ENCODE peak calls at places on chromosomes 3 and 15, in eight cellular contexts. R is stomach, M is fibroblast of lung, D is colonic mucosa, Y is neural crest cell, G is GM20000, S is lower lobe of right lung, E is cardiac muscle cell. K is an unnamed sample.

GRCh38 chr3:134082582-134082981 is 52.9 kb upstream of the SLCO2A1 start:
- DNase-seq in G (no peak), Y (no peak), R (no peak), D (no peak), M (no peak), S (no peak), E (no peak), K (no peak)

GRCh38 chr3:102741105-102741504 is 306.3 kb downstream of the ZPLD1 start:
- DNase-seq in R (no peak), D (no peak), E (no peak), S (no peak), M (no peak), Y (no peak), G (no peak), K (no peak)

GRCh38 chr15:40255033-40255432 is 16.2 kb downstream of the PAK6 start:
- DNase-seq in D (no peak), E (no peak), S (no peak), M (no peak), Y (no peak), R (no peak), G (no peak), K (no peak)

GRCh38 chr3:108076564-108076963 is 14.3 kb downstream of the CD47 start:
- DNase-seq in S (no peak), M (no peak), Y (no peak), G (no peak), E (no peak), R (no peak), D (no peak), K (no peak)

GRCh38 chr3:30855390-30855789 is 39.1 kb downstream of the GADL1 start:
- DNase-seq in S (no peak), G (no peak), M (peak), R (no peak), E (no peak), Y (no peak), D (no peak), K (no peak)

GRCh38 chr15:65286069-65286703 is 497 bp downstream of the PARP16 start:
- DNase-seq in G (no peak), D (peak), R (peak), S (peak), M (peak), Y (no peak), E (peak), K (peak)

GRCh38 chr3:43728947-43729346 is 38.2 kb downstream of the ABHD5 start:
- DNase-seq in S (no peak), M (no peak), E (no peak), G (no peak), R (no peak), Y (no peak), D (no peak), K (no peak)

GRCh38 chr3:41508063-41508696 is 308.9 kb downstream of the CTNNB1 start:
- DNase-seq in R (no peak), Y (no peak), M (no peak), S (no peak), G (no peak), E (no peak), D (no peak), K (no peak)

GRCh38 chr15:55133972-55134371 is 62.8 kb downstream of the RSL24D1 start:
- DNase-seq in G (no peak), M (no peak), S (no peak), D (no peak), E (no peak), R (no peak), Y (no peak), K (no peak)

GRCh38 chr3:146640955-146641867 is 36.1 kb upstream of the PLSCR5 start:
- DNase-seq in D (no peak), S (no peak), E (peak), M (peak), Y (no peak), G (peak), R (no peak), K (peak)

GRCh38 chr15:97084650-97085049 is 754.1 kb downstream of the NR2F2 start:
- DNase-seq in E (peak), G (no peak), S (no peak), Y (no peak), D (no peak), M (peak), R (no peak), K (no peak)

GRCh38 chr3:107013606-107014005 is 363.6 kb upstream of the CCDC54 start:
- DNase-seq in Y (no peak), S (no peak), G (no peak), M (peak), E (no peak), R (no peak), D (no peak), K (no peak)

GRCh38 chr3:130961458-130961857 is 65.2 kb downstream of the ASTE1 start:
- DNase-seq in G (no peak), Y (no peak), E (no peak), R (no peak), S (no peak), M (no peak), D (no peak), K (no peak)

GRCh38 chr15:45402955-45403892 is 24.9 kb upstream of the GATM start:
- DNase-seq in D (peak), R (peak), E (peak), M (peak), G (peak), S (peak), Y (peak), K (peak)

GRCh38 chr15:70582143-70582945 is 181.0 kb downstream of the UACA start:
- DNase-seq in M (peak), E (peak), G (no peak), R (no peak), D (no peak), S (no peak), Y (no peak), K (no peak)

GRCh38 chr3:109943181-109943580 is 605.8 kb upstream of the DPPA4 start:
- DNase-seq in E (no peak), R (no peak), Y (no peak), S (no peak), M (peak), G (no peak), D (no peak), K (no peak)

GRCh38 chr3:99954914-99955644 is 137.4 kb downstream of the CMSS1 start:
- DNase-seq in M (no peak), G (no peak), Y (no peak), E (no peak), R (no peak), D (no peak), S (no peak), K (no peak)

GRCh38 chr3:143334231-143334630 is 214.7 kb downstream of the CHST2 start:
- DNase-seq in Y (no peak), R (no peak), S (no peak), E (no peak), G (no peak), M (no peak), D (no peak), K (no peak)

GRCh38 chr3:103909395-103909794 is 1457.3 kb upstream of the ALCAM start:
- DNase-seq in M (no peak), E (no peak), D (no peak), S (no peak), R (no peak), G (no peak), Y (no peak), K (no peak)

GRCh38 chr3:115692887-115693524 is 69.7 kb downstream of the GAP43 start:
- DNase-seq in S (peak), G (peak), R (peak), E (peak), M (peak), Y (peak), D (peak), K (peak)

GRCh38 chr3:68973635-68974034 is 39.8 kb downstream of the EOGT start:
- DNase-seq in S (no peak), E (peak), Y (no peak), R (no peak), D (no peak), M (peak), G (no peak), K (no peak)

GRCh38 chr15:80518522-80518921 is 114.3 kb downstream of the ARNT2 start:
- DNase-seq in R (no peak), E (peak), S (no peak), G (no peak), D (no peak), M (no peak), Y (no peak), K (no peak)

GRCh38 chr3:152235709-152236298 is 32.9 kb upstream of the MBNL1 start:
- DNase-seq in G (no peak), S (no peak), D (no peak), Y (no peak), E (peak), R (no peak), M (no peak), K (no peak)

GRCh38 chr3:99645277-99646106 is 7.1 kb downstream of the COL8A1 start:
- DNase-seq in D (peak), S (no peak), M (peak), Y (no peak), G (peak), E (peak), R (no peak), K (no peak)

GRCh38 chr3:12420393-12420792 is 63.9 kb upstream of the TSEN2 start:
- DNase-seq in S (no peak), R (no peak), D (no peak), M (no peak), G (no peak), E (no peak), Y (no peak), K (no peak)

GRCh38 chr3:28912120-28912885 is 368.6 kb upstream of the RBMS3 start:
- DNase-seq in R (no peak), Y (no peak), S (no peak), G (no peak), D (no peak), M (peak), E (peak), K (no peak)

GRCh38 chr3:28917895-28918294 is 363.0 kb upstream of the RBMS3 start:
- DNase-seq in Y (no peak), M (no peak), R (no peak), S (no peak), G (no peak), E (no peak), D (no peak), K (no peak)

GRCh38 chr3:28916713-28917499 is 364.0 kb upstream of the RBMS3 start:
- DNase-seq in D (peak), R (peak), S (peak), E (peak), Y (peak), G (peak), M (peak), K (peak)

GRCh38 chr3:28915711-28916481 is 365.0 kb upstream of the RBMS3 start:
- DNase-seq in G (no peak), R (peak), S (peak), E (peak), D (peak), Y (no peak), M (peak), K (no peak)
- TF ChIP-seq CTCF in G (no peak), R (no peak), S (no peak), E (no peak), D (no peak), Y (peak), M (peak), K (no peak)

DNA sequence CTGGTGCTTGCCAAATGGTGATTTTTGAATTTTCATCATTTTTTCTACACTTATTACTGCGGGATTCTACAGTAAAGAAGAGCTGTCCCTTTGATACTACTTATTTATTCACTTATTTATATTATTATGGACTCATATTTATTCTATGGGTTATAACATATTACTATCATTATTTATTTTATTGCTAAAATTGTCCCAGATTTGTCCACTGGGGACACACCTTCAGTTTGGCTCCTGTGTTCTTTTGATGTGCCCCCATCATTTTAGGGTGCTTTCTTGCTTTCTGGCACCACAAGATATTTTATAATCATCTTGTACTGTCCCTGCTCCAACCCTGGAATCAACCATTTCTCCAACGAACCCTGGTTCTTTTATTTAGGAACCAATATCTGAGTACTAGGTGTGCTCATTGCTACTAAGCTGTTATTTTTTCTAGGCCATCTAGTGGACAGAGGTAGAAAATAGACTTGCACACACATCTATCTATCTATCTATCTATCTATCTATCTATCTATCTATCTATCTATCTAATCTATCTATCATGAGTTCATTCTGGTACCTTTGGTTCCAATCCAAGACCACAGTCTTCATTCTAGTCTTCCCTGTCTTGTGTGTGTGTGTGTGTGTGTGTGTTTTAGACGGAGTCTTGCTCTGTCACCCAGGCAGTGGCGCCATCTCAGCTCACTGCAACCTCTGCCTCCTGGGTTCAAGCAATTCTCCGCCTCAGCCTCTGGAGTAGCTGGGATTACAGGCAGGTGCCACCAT is 16.0 kb downstream of the SLC22A14 start:
- DNase-seq in D (no peak), Y (no peak), G (no peak), E (peak), R (no peak), M (peak), S (no peak), K (peak)
- TF ChIP-seq CTCF in D (peak), Y (peak), G (peak), E (peak), R (peak), M (peak), S (peak), K (peak)

GRCh38 chr3:164677317-164677716 is 401.0 kb downstream of the SI start:
- DNase-seq in S (no peak), E (no peak), D (no peak), G (no peak), M (no peak), Y (no peak), R (no peak), K (no peak)

GRCh38 chr3:164679245-164679644 is 399.1 kb downstream of the SI start:
- DNase-seq in E (no peak), D (no peak), S (no peak), Y (no peak), M (no peak), G (no peak), R (no peak), K (no peak)

GRCh38 chr3:164673738-164674137 is 404.6 kb downstream of the SI start:
- DNase-seq in M (no peak), E (no peak), G (no peak), D (no peak), R (no peak), Y (no peak), S (no peak), K (no peak)
- TF ChIP-seq CTCF in M (no peak), E (no peak), G (no peak), D (no peak), R (no peak), Y (peak), S (no peak), K (no peak)

DNA sequence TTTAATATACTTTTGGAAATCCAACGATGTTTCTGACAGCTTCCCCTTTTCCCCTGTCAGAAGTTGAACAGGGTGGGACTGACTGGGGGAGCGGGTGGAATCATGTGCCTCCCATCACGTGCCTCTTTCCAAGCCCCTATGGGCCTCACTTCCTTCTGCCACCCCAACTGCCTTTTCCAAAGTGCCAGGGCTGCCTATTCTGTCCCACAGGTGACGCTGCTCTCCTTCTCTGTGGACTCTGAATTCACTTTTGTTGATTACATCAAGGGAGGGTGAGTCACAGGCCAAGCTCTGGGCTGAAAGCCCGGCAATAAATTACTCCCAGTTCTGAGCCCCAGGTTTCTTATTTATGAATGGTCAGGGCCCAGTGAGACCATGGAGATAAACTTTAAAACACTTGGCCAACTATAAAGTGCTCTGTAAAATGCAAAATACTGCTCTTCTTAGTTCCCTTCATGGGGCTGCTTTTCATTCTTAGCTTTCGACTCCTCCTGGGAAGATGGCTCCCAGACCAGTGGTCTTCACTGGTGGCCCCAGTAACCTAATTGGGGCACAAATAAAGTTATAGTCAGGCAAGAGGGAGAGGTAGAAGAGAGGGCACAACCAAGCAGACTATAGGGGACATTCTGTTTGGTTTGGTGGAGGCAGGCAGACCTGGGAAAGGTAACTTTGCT is 12.3 kb downstream of the CPNE9 start:
- DNase-seq in Y (no peak), E (peak), S (peak), M (peak), G (no peak), R (peak), D (peak), K (no peak)
- TF ChIP-seq CTCF in Y (peak), E (peak), S (peak), M (peak), G (no peak), R (peak), D (peak), K (peak)

DNA sequence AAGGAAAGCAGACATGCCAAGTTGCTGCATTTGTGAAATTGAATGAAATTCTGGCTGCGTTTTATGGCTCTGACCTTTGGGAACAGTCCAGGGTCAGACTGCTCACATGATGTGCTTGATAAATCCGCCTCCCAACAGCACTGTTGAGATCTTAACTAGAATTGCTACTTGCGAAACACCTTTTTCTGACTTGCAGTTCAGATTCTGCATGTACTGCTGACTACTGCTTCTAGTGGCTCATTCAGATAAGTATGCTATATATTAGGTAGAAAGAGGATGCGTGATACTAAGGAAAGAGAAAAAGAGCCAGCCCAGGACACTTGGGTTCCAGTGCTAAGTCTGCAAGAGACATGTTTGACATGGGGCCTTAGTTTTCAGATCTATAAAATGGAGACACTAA is 129.4 kb downstream of the LPP start:
- DNase-seq in D (peak), R (no peak), Y (no peak), S (no peak), E (peak), M (peak), G (no peak), K (no peak)
- TF ChIP-seq CTCF in D (no peak), R (peak), Y (no peak), S (no peak), E (peak), M (peak), G (no peak), K (no peak)

GRCh38 chr15:41695750-41696436 is 35.7 kb downstream of the MGA start:
- DNase-seq in M (peak), E (peak), D (no peak), R (no peak), Y (no peak), S (no peak), G (peak), K (peak)
- TF ChIP-seq CTCF in M (peak), E (peak), D (no peak), R (no peak), Y (peak), S (peak), G (peak), K (peak)

GRCh38 chr15:43440721-43441281 is 52.2 kb downstream of the TP53BP1 start:
- DNase-seq in E (peak), D (peak), R (no peak), Y (no peak), M (peak), G (peak), S (no peak), K (peak)
- TF ChIP-seq CTCF in E (peak), D (peak), R (no peak), Y (peak), M (peak), G (no peak), S (peak), K (no peak)

DNA sequence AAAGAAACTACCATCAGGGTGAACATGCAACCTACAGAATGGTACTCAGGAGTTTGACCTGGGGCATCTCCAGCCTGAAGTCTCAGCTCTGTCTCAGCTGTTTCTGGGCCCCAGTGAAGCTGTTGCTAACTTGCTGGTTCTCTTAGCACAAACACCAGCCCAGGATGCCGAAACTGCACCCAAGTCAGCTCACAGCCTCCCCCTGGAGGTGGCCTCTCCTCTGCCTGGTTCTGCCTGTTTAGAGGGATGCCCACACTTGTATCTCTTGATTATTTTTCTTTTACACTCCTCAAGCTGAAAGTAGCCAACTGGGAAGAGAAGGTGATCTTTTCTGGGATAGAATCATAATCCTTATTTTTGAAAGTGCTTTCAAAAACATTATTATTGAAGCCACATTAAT is 289.0 kb upstream of the RASGRP1 start:
- DNase-seq in R (no peak), M (peak), S (no peak), E (peak), G (peak), Y (peak), D (no peak), K (peak)
- TF ChIP-seq CTCF in R (no peak), M (peak), S (peak), E (peak), G (peak), Y (peak), D (no peak), K (peak)

GRCh38 chr15:64092864-64093626 is 593 bp downstream of the CIAO2A start:
- DNase-seq in Y (no peak), S (no peak), R (peak), D (peak), M (peak), E (peak), G (peak), K (peak)

GRCh38 chr15:64093627-64094417 is at the start of gene CIAO2A:
- DNase-seq in M (peak), S (peak), D (peak), E (peak), R (peak), G (peak), Y (peak), K (peak)

GRCh38 chr15:64095431-64095794 is 369 bp upstream of the SNX1 start:
- DNase-seq in D (no peak), R (no peak), S (no peak), E (no peak), M (no peak), Y (no peak), G (no peak), K (no peak)

GRCh38 chr15:64096486-64097431 is 977 bp downstream of the SNX1 start:
- DNase-seq in R (no peak), D (peak), M (no peak), G (peak), S (no peak), Y (no peak), E (peak), K (no peak)

DNA sequence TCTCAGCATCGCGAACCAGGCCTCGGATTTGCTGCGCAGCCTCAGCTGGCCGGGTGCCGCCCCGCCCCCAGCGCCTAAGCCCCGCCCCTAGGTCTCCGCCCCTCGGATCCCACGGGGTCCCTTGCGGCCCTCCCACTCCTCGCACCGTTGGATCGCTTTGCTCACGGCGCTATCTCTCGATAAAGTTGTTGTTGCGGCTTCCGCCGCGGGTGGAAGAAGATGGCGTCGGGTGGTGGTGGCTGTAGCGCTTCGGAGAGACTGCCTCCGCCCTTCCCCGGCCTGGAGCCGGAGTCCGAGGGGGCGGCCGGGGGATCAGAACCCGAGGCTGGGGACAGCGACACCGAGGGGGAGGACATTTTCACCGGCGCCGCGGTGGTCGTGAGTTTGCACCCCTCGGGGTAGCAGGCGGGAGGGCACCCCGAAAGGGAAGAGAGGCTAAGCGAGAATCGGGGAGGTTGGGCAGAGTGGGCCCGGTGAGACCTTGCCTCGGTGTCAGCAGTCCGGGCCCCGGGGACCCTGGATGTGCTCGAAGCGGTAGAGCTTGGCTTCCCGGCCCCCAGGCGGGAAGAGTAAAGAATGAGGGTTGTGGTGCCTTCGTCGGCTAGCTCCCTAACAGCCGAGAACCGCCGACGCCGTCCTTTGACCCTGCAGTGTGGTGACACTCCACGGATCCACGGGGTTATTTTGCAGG is at the start of gene SNX1:
- DNase-seq in Y (peak), E (peak), R (peak), M (peak), G (peak), D (peak), S (peak), K (peak)
- TF ChIP-seq CTCF in Y (peak), E (no peak), R (no peak), M (no peak), G (no peak), D (no peak), S (no peak), K (no peak)